ENCODE peak calls at places on chromosomes 12 and 14, in six cellular contexts. One of them, this sample, is unnamed.

GRCh38 chr14:39491134-39491541 is 58.9 kb upstream of the FBXO33 start:
- DNase-seq in mesothelial cell of epicardium: no peak
- DNase-seq in EH: peak
- DNase-seq in A172: peak
- DNase-seq in NCI-H446 treated with DMSO at 0.1 percent for 48 hours: peak
- DNase-seq in ecto neural progenitor cell: no peak
- DNase-seq in this sample: peak

GRCh38 chr14:71647086-71647784 is 285.0 kb upstream of the RGS6 start:
- DNase-seq in mesothelial cell of epicardium: no peak
- DNase-seq in EH: no peak
- DNase-seq in A172: no peak
- DNase-seq in NCI-H446 treated with DMSO at 0.1 percent for 48 hours: no peak
- DNase-seq in ecto neural progenitor cell: no peak
- DNase-seq in this sample: no peak

GRCh38 chr12:96882862-96883261 is 24.2 kb upstream of the NEDD1 start:
- DNase-seq in mesothelial cell of epicardium: no peak
- DNase-seq in EH: peak
- DNase-seq in A172: no peak
- DNase-seq in NCI-H446 treated with DMSO at 0.1 percent for 48 hours: no peak
- DNase-seq in ecto neural progenitor cell: no peak
- DNase-seq in this sample: peak

GRCh38 chr12:108348842-108349241 is 9.7 kb upstream of the CMKLR1 start:
- DNase-seq in mesothelial cell of epicardium: no peak
- DNase-seq in EH: no peak
- DNase-seq in A172: no peak
- DNase-seq in NCI-H446 treated with DMSO at 0.1 percent for 48 hours: no peak
- DNase-seq in ecto neural progenitor cell: no peak
- DNase-seq in this sample: no peak

GRCh38 chr14:92615451-92615850 is 101.9 kb downstream of the RIN3 start:
- DNase-seq in mesothelial cell of epicardium: no peak
- DNase-seq in EH: no peak
- DNase-seq in A172: no peak
- DNase-seq in NCI-H446 treated with DMSO at 0.1 percent for 48 hours: no peak
- DNase-seq in ecto neural progenitor cell: no peak
- DNase-seq in this sample: no peak

GRCh38 chr14:35969310-35969709 is 143.2 kb downstream of the BRMS1L start:
- DNase-seq in mesothelial cell of epicardium: no peak
- DNase-seq in EH: no peak
- DNase-seq in A172: no peak
- DNase-seq in NCI-H446 treated with DMSO at 0.1 percent for 48 hours: no peak
- DNase-seq in ecto neural progenitor cell: no peak
- DNase-seq in this sample: no peak

GRCh38 chr12:116299064-116299463 is 21.6 kb upstream of the MED13L start:
- DNase-seq in mesothelial cell of epicardium: no peak
- DNase-seq in EH: no peak
- DNase-seq in A172: no peak
- DNase-seq in NCI-H446 treated with DMSO at 0.1 percent for 48 hours: no peak
- DNase-seq in ecto neural progenitor cell: no peak
- DNase-seq in this sample: no peak

GRCh38 chr14:69259531-69260245 is at the start of gene GALNT16:
- DNase-seq in mesothelial cell of epicardium: peak
- DNase-seq in EH: peak
- DNase-seq in A172: peak
- DNase-seq in NCI-H446 treated with DMSO at 0.1 percent for 48 hours: peak
- DNase-seq in ecto neural progenitor cell: peak
- DNase-seq in this sample: peak

GRCh38 chr12:120984351-120984898 is 6.1 kb downstream of the HNF1A start:
- DNase-seq in mesothelial cell of epicardium: no peak
- DNase-seq in EH: no peak
- DNase-seq in A172: no peak
- DNase-seq in NCI-H446 treated with DMSO at 0.1 percent for 48 hours: no peak
- DNase-seq in ecto neural progenitor cell: no peak
- DNase-seq in this sample: no peak

GRCh38 chr14:64715628-64716412 is 11.6 kb downstream of the PLEKHG3 start:
- DNase-seq in mesothelial cell of epicardium: no peak
- DNase-seq in EH: no peak
- DNase-seq in A172: no peak
- DNase-seq in NCI-H446 treated with DMSO at 0.1 percent for 48 hours: no peak
- DNase-seq in ecto neural progenitor cell: no peak
- DNase-seq in this sample: no peak

This sample was measured in adipocyte.